ENCODE peak calls at places on chromosomes 13 and 19, in five cellular contexts. X is IMR-90, W is mesenchymal stem cell, T is H1, C is neuronal stem cell. E is an unnamed sample.

GRCh38 chr19:16470911-16471811 is 609 bp downstream of the EPS15L1 start:
- DNase-seq in T (no peak), X (peak; percentile 55), W (peak; percentile 49), C (no peak), E (peak; percentile 26)

GRCh38 chr13:47835470-47836228 is 165.4 kb downstream of the SUCLA2 start:
- DNase-seq in T (no peak), W (no peak), C (no peak), X (no peak), E (peak; percentile 16)

GRCh38 chr19:4423727-4424126 is 21.3 kb downstream of the CHAF1A start:
- DNase-seq in C (no peak), T (no peak), W (no peak), X (no peak), E (no peak)

GRCh38 chr19:55672418-55672817 is 2.6 kb upstream of the EPN1 start:
- DNase-seq in C (no peak), T (no peak), W (no peak), X (peak; percentile 23), E (no peak)

GRCh38 chr13:74452176-74452575 is 318.0 kb upstream of the KLF12 start:
- DNase-seq in T (no peak), W (peak; percentile 22), X (peak; percentile 1), C (no peak), E (no peak)

GRCh38 chr19:47036233-47036651 is 12.2 kb downstream of the TMEM160 start:
- DNase-seq in W (no peak), X (no peak), T (no peak), C (no peak), E (no peak)

GRCh38 chr19:8537099-8537498 is 23.1 kb upstream of the ZNF414 start:
- DNase-seq in C (no peak), W (no peak), X (no peak), T (no peak), E (no peak)

GRCh38 chr19:54517483-54517882 is 14.9 kb downstream of the LAIR2 start:
- DNase-seq in X (peak; percentile 2), C (peak; percentile 1), T (no peak), W (peak; percentile 7), E (peak; percentile 47)

GRCh38 chr13:51645154-51645650 is 60.9 kb downstream of the WDFY2 start:
- DNase-seq in W (peak; percentile 96), C (no peak), X (peak; percentile 57), T (no peak), E (peak; percentile 84)

GRCh38 chr13:48400820-48401219 is 12.1 kb downstream of the LPAR6 start:
- DNase-seq in X (peak; percentile 46), C (no peak), T (no peak), W (peak; percentile 59), E (no peak)

GRCh38 chr13:107721436-107721835 is 493.9 kb downstream of the LIG4 start:
- DNase-seq in W (no peak), C (no peak), T (no peak), X (no peak), E (no peak)

GRCh38 chr13:113537205-113537604 is 46.7 kb upstream of the DCUN1D2 start:
- DNase-seq in T (no peak), C (no peak), X (no peak), W (no peak), E (no peak)

GRCh38 chr19:3544742-3545668 is 6.0 kb downstream of the TEKTIP1 start:
- DNase-seq in X (peak; percentile 26), T (no peak), C (peak; percentile 55), W (peak; percentile 62), E (peak; percentile 70)

GRCh38 chr13:62512194-62513141 is 1096.8 kb upstream of the PCDH20 start:
- DNase-seq in C (peak; percentile 30), X (peak; percentile 32), T (no peak), W (peak; percentile 18), E (peak; percentile 85)

GRCh38 chr19:55080121-55080914 is 4.6 kb downstream of the EPS8L1 start:
- DNase-seq in C (no peak), W (peak; percentile 75), T (no peak), X (peak; percentile 55), E (peak; percentile 89)

GRCh38 chr13:97914537-97914936 is 38.9 kb upstream of the IPO5 start:
- DNase-seq in C (no peak), X (peak; percentile 70), T (no peak), W (no peak), E (no peak)

GRCh38 chr13:83819156-83819555 is 63.1 kb downstream of the SLITRK1 start:
- DNase-seq in X (no peak), W (no peak), C (no peak), T (no peak), E (no peak)

GRCh38 chr19:47102561-47103135 is 10.9 kb downstream of the ZC3H4 start:
- DNase-seq in X (no peak), W (no peak), T (no peak), C (no peak), E (no peak)

GRCh38 chr13:106361621-106362020 is 173.8 kb downstream of the EFNB2 start:
- DNase-seq in C (no peak), W (no peak), X (no peak), T (no peak), E (no peak)

GRCh38 chr19:43984687-43985000 is 656 bp downstream of the ZNF155 start:
- DNase-seq in W (no peak), X (no peak), T (no peak), C (no peak), E (no peak)

GRCh38 chr19:43983544-43983911 is 460 bp upstream of the ZNF155 start:
- DNase-seq in X (no peak), C (no peak), T (no peak), W (no peak), E (no peak)

GRCh38 chr19:43983912-43984686 is at the start of gene ZNF155:
- DNase-seq in T (peak; percentile 94), C (peak; percentile 92), X (peak; percentile 97), W (peak; percentile 98), E (peak; percentile 99)
- H3K4me3 ChIP-seq in T (peak within 1 kb of the TSS; percentile 87), C (peak within 1 kb of the TSS; percentile 97), X (peak within 1 kb of the TSS; percentile 79), W (peak within 1 kb of the TSS; percentile 73), E (peak within 1 kb of the TSS; percentile 95)

DNA sequence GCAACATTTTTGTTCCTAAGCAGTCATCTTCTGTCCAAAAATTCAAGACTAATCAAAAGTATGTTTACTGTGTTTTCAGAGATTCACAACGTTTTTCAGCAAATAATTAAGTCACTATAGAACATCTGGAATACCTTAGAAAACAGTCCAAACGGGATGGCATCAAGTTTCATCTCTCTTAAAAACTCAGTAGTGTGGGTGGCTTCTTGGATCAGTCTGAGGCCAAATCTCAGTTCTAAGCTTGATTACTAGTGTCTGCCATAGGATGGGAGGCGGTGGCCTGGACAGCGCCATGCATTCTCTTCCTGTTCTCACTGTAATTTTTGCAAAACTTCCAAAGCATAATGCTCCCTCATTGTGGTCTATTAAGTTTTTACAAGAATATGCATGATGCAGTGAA is 37.1 kb downstream of the ANKRD10 start:
- DNase-seq in T (no peak), W (no peak), C (no peak), X (peak; percentile 14), E (no peak)
- H3K18ac ChIP-seq in T (no peak overlapping the region), W (no peak overlapping the region), C (no peak overlapping the region), X (no peak overlapping the region), E (no peak overlapping the region)

DNA sequence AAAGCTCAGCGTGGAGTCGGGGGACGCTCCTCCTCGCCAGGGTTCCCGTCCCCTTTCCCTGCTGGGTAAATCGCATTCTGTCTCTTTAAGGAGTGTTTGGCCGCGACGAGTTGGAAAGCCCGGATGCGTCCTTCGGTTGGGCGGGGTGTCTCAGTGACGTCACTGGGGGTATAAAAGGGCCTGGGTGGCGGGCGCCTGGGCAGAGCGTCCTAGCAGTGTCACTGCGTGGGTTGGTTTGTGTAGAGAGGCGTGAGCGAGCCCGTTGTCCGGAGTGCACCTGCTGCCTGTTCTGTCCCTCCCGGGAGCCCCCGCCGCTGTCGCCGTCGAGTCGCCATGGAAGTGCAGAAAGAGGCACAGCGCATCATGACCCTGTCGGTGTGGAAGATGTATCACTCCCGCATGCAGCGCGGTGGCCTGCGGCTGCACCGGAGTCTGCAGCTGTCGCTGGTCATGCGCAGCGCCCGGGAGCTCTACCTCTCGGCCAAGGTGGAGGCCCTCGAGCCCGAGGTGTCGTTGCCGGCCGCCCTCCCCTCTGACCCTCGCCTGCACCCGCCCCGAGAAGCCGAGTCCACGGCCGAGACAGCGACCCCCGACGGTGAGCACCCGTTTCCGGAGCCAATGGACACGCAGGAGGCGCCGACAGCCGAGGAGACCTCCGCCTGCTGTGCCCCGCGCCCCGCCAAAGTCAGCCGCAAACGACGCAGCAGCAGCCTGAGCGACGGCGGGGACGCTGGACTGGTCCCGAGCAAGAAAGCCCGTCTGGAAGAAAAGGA is 2.8 kb downstream of the IER2 start:
- DNase-seq in C (peak; percentile 98), T (no peak), W (peak; percentile 98), X (peak; percentile 93), E (peak; percentile 98)
- H3K79me1 ChIP-seq in C (peaks cover 13% of the 10 kb centered on the region), T (peaks cover 8% of the 10 kb centered on the region), W (peaks cover 12% of the 10 kb centered on the region), X (peaks cover 2% of the 10 kb centered on the region), E (peaks cover 2% of the 10 kb centered on the region)

GRCh38 chr19:40721140-40721486 is 4.2 kb downstream of the ITPKC start:
- DNase-seq in W (no peak), T (no peak), X (no peak), C (no peak), E (no peak)
- H3K4me3 ChIP-seq in W (no peak overlapping the region), T (no peak overlapping the region), X (no peak overlapping the region), C (no peak overlapping the region), E (no peak overlapping the region)

GRCh38 chr13:110327036-110327790 is 20.1 kb downstream of the COL4A2 start:
- DNase-seq in T (no peak), X (no peak), W (no peak), C (no peak), E (peak; percentile 75)
- H3K18ac ChIP-seq in T (peak overlapping the region; percentile 63), X (peak overlapping the region; percentile 52), W (peak overlapping the region; percentile 58), C (no peak overlapping the region), E (peak overlapping the region; percentile 0)

E was measured in mesendoderm.